ENCODE peak calls at places on chromosomes 7 and 10, in nine cellular contexts. Q, F, T, U, R, C, Y, L and W are unnamed samples.

GRCh38 chr10:94294168-94294567 is 68.6 kb downstream of the NOC3L start:
- DNase-seq in Q (no peak), F (no peak), T (no peak), U (no peak), R (no peak), C (no peak), Y (no peak), L (no peak), W (no peak)

GRCh38 chr10:70566515-70567290 is 35.8 kb downstream of the PRF1 start:
- DNase-seq in Q (no peak), F (no peak), T (no peak), U (no peak), R (no peak), C (no peak), Y (no peak), L (no peak), W (no peak)

GRCh38 chr7:17099083-17099973 is 199.1 kb upstream of the AHR start:
- DNase-seq in Q (no peak), F (no peak), T (no peak), U (no peak), R (peak), C (peak), Y (peak), L (peak), W (no peak)

GRCh38 chr10:17062009-17062408 is 67.6 kb downstream of the CUBN start:
- DNase-seq in Q (no peak), F (no peak), T (peak), U (no peak), R (no peak), C (peak), Y (peak), L (peak), W (no peak)

GRCh38 chr10:101481256-101481655 is 106.8 kb downstream of the POLL start:
- DNase-seq in Q (no peak), F (no peak), T (no peak), U (no peak), R (no peak), C (no peak), Y (no peak), L (no peak), W (no peak)

GRCh38 chr10:9814285-9814866 is 1203.3 kb upstream of the CELF2 start:
- DNase-seq in Q (no peak), F (no peak), T (no peak), U (no peak), R (no peak), C (no peak), Y (no peak), L (peak), W (no peak)

GRCh38 chr7:44574286-44574872 is 671 bp upstream of the DDX56 start:
- DNase-seq in Q (peak), F (peak), T (no peak), U (no peak), R (no peak), C (no peak), Y (no peak), L (no peak), W (no peak)

GRCh38 chr10:28984431-28984830 is 304.4 kb upstream of the LYZL1 start:
- DNase-seq in Q (no peak), F (peak), T (peak), U (no peak), R (peak), C (no peak), Y (peak), L (peak), W (peak)

GRCh38 chr10:112852308-112852707 is 97.7 kb upstream of the TCF7L2 start:
- DNase-seq in Q (no peak), F (no peak), T (no peak), U (no peak), R (no peak), C (no peak), Y (no peak), L (no peak), W (no peak)

GRCh38 chr7:20786779-20787651 is at the start of gene SP8:
- DNase-seq in Q (no peak), F (peak), T (peak), U (peak), R (peak), C (no peak), Y (peak), L (no peak), W (no peak)

GRCh38 chr7:147593271-147594057 is 997.1 kb upstream of the C7orf33 start:
- DNase-seq in Q (no peak), F (no peak), T (no peak), U (no peak), R (no peak), C (no peak), Y (no peak), L (no peak), W (no peak)

GRCh38 chr10:43958964-43959363 is 310.3 kb upstream of the ZNF32 start:
- DNase-seq in Q (no peak), F (no peak), T (no peak), U (no peak), R (no peak), C (no peak), Y (no peak), L (no peak), W (no peak)

GRCh38 chr7:8113184-8113583 is 144.6 kb downstream of the GLCCI1 start:
- DNase-seq in Q (no peak), F (no peak), T (no peak), U (no peak), R (no peak), C (no peak), Y (no peak), L (no peak), W (no peak)

GRCh38 chr7:97011536-97012292 is 6.4 kb downstream of the DLX6 start:
- DNase-seq in Q (no peak), F (no peak), T (no peak), U (no peak), R (no peak), C (no peak), Y (no peak), L (no peak), W (no peak)

GRCh38 chr7:113606325-113606724 is 312.5 kb downstream of the PPP1R3A start:
- DNase-seq in Q (no peak), F (no peak), T (no peak), U (no peak), R (no peak), C (no peak), Y (no peak), L (peak), W (no peak)

GRCh38 chr10:72059843-72060822 is 28.2 kb downstream of the SPOCK2 start:
- DNase-seq in Q (no peak), F (peak), T (no peak), U (no peak), R (no peak), C (no peak), Y (no peak), L (no peak), W (no peak)

GRCh38 chr7:101560856-101561255 is 68.2 kb downstream of the MYL10 start:
- DNase-seq in Q (no peak), F (no peak), T (no peak), U (no peak), R (no peak), C (no peak), Y (no peak), L (no peak), W (no peak)

GRCh38 chr7:101563933-101564777 is 64.9 kb downstream of the MYL10 start:
- DNase-seq in Q (no peak), F (no peak), T (no peak), U (no peak), R (no peak), C (no peak), Y (no peak), L (no peak), W (no peak)

GRCh38 chr7:101564778-101565211 is 64.3 kb downstream of the MYL10 start:
- DNase-seq in Q (no peak), F (no peak), T (peak), U (peak), R (peak), C (peak), Y (peak), L (no peak), W (no peak)

GRCh38 chr7:101563198-101563901 is 65.7 kb downstream of the MYL10 start:
- DNase-seq in Q (no peak), F (no peak), T (no peak), U (no peak), R (no peak), C (no peak), Y (no peak), L (no peak), W (no peak)

GRCh38 chr7:101562531-101563197 is 66.4 kb downstream of the MYL10 start:
- DNase-seq in Q (no peak), F (no peak), T (no peak), U (no peak), R (no peak), C (no peak), Y (no peak), L (no peak), W (no peak)
- TF ChIP-seq CTCF in Q (no peak), F (no peak), T (no peak), U (no peak), R (no peak), C (no peak), Y (no peak), L (no peak), W (no peak)

GRCh38 chr10:7702288-7702812 is 766 bp upstream of the ITIH2 start:
- DNase-seq in Q (no peak), F (no peak), T (no peak), U (no peak), R (peak), C (no peak), Y (no peak), L (no peak), W (no peak)

GRCh38 chr10:7703140-7703539 is at the start of gene ITIH2:
- DNase-seq in Q (no peak), F (no peak), T (no peak), U (no peak), R (peak), C (no peak), Y (no peak), L (no peak), W (no peak)

GRCh38 chr10:7701158-7701742 is 1.9 kb upstream of the ITIH2 start:
- DNase-seq in Q (no peak), F (no peak), T (no peak), U (no peak), R (no peak), C (no peak), Y (no peak), L (no peak), W (no peak)

GRCh38 chr10:7697304-7697822 is 5.8 kb upstream of the ITIH2 start:
- DNase-seq in Q (no peak), F (no peak), T (no peak), U (no peak), R (no peak), C (no peak), Y (no peak), L (no peak), W (no peak)

GRCh38 chr10:7700577-7701125 is 2.5 kb upstream of the ITIH2 start:
- DNase-seq in Q (no peak), F (no peak), T (no peak), U (no peak), R (peak), C (no peak), Y (peak), L (peak), W (no peak)
- TF ChIP-seq EZH2 in Q (no peak), F (no peak), T (no peak), U (no peak), R (no peak), C (no peak), Y (no peak), L (no peak), W (no peak)

GRCh38 chr10:51675088-51675487 is 24.3 kb downstream of the CSTF2T start:
- DNase-seq in Q (no peak), F (no peak), T (no peak), U (no peak), R (no peak), C (no peak), Y (no peak), L (no peak), W (no peak)
- H3K9ac ChIP-seq in Q (no peak), F (no peak), T (no peak), U (no peak), R (no peak), C (no peak), Y (no peak), L (no peak), W (no peak)

GRCh38 chr10:14617850-14618249 is 156.8 kb downstream of the FAM107B start:
- DNase-seq in Q (no peak), F (no peak), T (no peak), U (no peak), R (no peak), C (no peak), Y (peak), L (peak), W (no peak)
- TF ChIP-seq CTCF in Q (no peak), F (no peak), T (no peak), U (no peak), R (no peak), C (peak), Y (peak), L (no peak), W (no peak)

DNA sequence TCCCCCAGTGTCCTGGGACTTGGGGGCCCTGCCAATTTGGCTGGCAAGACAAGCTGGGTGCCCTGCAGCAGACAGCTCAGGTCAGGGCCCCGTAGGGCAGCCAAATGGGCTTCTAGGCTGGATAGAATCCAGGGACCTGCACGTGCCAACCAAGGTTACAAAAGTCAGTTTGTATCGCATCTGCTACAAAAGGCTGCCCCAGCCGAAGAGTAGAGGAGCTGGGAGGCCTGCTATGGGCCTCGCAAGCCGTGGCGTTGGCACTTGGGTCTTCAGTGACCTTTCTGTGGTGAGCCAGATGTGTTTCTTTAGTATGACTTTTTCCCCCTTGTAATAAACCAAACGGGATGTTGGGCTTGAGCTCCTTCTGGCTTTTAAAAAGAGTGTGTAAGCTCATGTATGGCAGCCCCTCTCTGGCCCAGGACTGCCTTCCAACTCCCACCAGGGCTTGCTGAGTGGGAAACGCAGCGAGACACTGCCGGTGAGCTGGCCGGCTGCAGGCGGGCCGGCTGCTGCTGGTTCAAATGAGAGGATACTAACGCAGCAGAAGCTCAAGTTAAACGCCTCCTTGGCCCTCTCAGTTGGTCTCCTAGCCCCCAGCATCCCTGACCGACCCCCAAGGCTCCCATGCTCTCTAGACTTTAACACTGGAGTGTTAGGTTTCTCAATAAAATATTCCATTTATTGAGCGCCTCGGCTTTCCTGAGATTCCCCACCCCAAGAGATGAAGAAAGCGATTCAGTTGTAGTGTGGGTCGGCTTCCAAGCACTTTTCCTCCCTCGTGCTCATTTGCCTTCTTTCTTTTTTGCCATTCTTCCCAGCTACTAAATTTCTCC is 3.1 kb upstream of the HOXA10 start:
- DNase-seq in Q (no peak), F (no peak), T (peak), U (no peak), R (no peak), C (no peak), Y (no peak), L (no peak), W (no peak)
- TF ChIP-seq EZH2 in Q (no peak), F (no peak), T (no peak), U (no peak), R (no peak), C (no peak), Y (no peak), L (no peak), W (no peak)

GRCh38 chr10:88241501-88241900 is 341.6 kb downstream of the RNLS start:
- DNase-seq in Q (no peak), F (no peak), T (no peak), U (no peak), R (no peak), C (no peak), Y (no peak), L (no peak), W (no peak)

GRCh38 chr10:88243202-88243744 is 339.8 kb downstream of the RNLS start:
- DNase-seq in Q (no peak), F (no peak), T (no peak), U (no peak), R (no peak), C (no peak), Y (no peak), L (no peak), W (no peak)

GRCh38 chr10:88245974-88246511 is 337.1 kb downstream of the RNLS start:
- DNase-seq in Q (no peak), F (no peak), T (peak), U (no peak), R (no peak), C (no peak), Y (no peak), L (peak), W (no peak)

GRCh38 chr10:88244781-88245350 is 338.3 kb downstream of the RNLS start:
- DNase-seq in Q (peak), F (no peak), T (no peak), U (no peak), R (no peak), C (no peak), Y (no peak), L (no peak), W (no peak)

DNA sequence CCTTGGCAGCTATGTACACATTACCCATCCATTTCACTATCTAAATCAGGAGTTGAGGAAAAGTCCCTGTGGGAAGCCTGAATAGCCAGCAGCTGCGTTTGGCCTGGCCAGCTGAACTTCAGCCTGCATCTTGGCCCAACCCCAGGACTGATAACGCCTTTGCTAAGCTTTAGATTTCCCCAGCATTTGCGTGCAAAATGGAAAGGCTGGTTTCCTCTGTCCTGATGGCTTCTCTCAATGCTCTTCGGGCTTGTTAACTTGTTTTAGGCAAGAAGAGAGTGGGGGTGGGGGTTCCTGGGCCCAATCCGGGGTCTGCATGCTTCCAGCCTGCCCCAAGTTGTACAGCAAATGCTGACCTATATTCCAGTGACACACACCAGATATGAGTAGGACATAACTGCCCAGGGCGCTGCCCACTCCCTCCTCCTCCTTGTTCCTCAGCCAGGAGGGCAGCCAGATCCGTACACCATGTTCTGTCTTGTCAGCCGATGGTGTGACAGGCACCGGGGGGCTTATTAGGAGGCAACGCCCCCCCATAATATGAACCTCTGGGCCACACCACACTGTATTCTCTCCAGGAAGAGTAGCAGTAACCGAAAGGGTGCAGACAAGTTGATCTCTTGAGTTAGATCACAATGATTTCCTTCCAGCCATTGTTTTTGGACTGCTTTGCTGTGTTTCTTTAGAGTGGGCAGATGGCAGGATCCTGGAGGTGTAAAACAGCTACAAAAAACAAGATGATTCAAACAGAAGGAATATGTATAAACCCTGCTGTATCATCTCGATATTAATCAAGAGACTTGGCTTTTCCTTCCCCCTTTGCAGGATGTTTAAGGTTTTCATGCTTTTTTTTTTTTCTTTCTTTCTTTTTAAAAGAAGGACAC is 339.0 kb downstream of the RNLS start:
- DNase-seq in Q (no peak), F (no peak), T (peak), U (no peak), R (no peak), C (no peak), Y (no peak), L (peak), W (no peak)
- H3K9ac ChIP-seq in Q (no peak), F (no peak), T (peak), U (no peak), R (no peak), C (no peak), Y (no peak), L (no peak), W (no peak)

GRCh38 chr7:47852330-47853245 is 95.7 kb downstream of the PKD1L1 start:
- DNase-seq in Q (no peak), F (no peak), T (no peak), U (peak), R (no peak), C (no peak), Y (no peak), L (no peak), W (no peak)
- TF ChIP-seq CTCF in Q (peak), F (peak), T (peak), U (peak), R (peak), C (peak), Y (peak), L (no peak), W (peak)